ENCODE peak calls at places on chromosomes 3 and 15, in ten cellular contexts. F is HCT116; C is small intestine; N is neuronal stem cell; X is naive thymus-derived CD4-positive, alpha-beta T cell; G is H9; S is gastrocnemius medialis; K is OCI-LY7; B is endodermal cell; Z is PC-3. L is an unnamed sample.

GRCh38 chr15:29671308-29671981 is 150.8 kb downstream of the TJP1 start:
- DNase-seq in N (no peak), K (no peak), Z (peak; percentile 82), X (no peak), C (no peak), S (no peak), F (no peak), B (peak; percentile 40), G (no peak), L (no peak)

GRCh38 chr3:107630779-107631178 is 108.0 kb downstream of the BBX start:
- DNase-seq in Z (no peak), F (no peak), K (no peak), S (no peak), N (no peak), G (no peak), C (no peak), B (no peak), X (no peak), L (no peak)

GRCh38 chr3:98893740-98894139 is 7.8 kb downstream of the DCBLD2 start:
- DNase-seq in G (no peak), Z (no peak), S (no peak), X (no peak), F (no peak), C (no peak), K (no peak), B (peak; percentile 47), N (no peak), L (no peak)

GRCh38 chr3:122356402-122356801 is 26.6 kb downstream of the MIX23 start:
- DNase-seq in S (no peak), Z (peak; percentile 76), F (peak; percentile 34), B (peak; percentile 83), C (peak; percentile 64), K (peak; percentile 11), N (peak; percentile 6), G (peak; percentile 46), X (no peak), L (no peak)

GRCh38 chr15:58539548-58539947 is 107.8 kb downstream of the LIPC start:
- DNase-seq in K (no peak), F (no peak), Z (no peak), S (no peak), B (peak; percentile 22), N (no peak), C (peak; percentile 32), X (no peak), G (no peak), L (no peak)

GRCh38 chr15:58546635-58547627 is 115.1 kb downstream of the LIPC start:
- DNase-seq in K (no peak), B (peak; percentile 45), C (peak; percentile 69), S (peak; percentile 73), Z (peak; percentile 96), F (peak; percentile 76), N (no peak), G (no peak), X (no peak), L (peak; percentile 77)

GRCh38 chr3:185737020-185737419 is 87.8 kb downstream of the IGF2BP2 start:
- DNase-seq in Z (peak; percentile 94), S (no peak), C (no peak), B (no peak), G (no peak), X (no peak), N (no peak), K (no peak), F (no peak), L (no peak)

GRCh38 chr3:44058022-44058867 is 183.4 kb upstream of the TOPAZ1 start:
- DNase-seq in G (no peak), S (no peak), K (peak; percentile 78), B (peak; percentile 72), X (no peak), Z (peak; percentile 67), N (no peak), F (no peak), C (no peak), L (no peak)

GRCh38 chr15:73872370-73872769 is 994 bp upstream of the TBC1D21 start:
- DNase-seq in F (no peak), Z (peak; percentile 7), G (no peak), B (no peak), X (no peak), S (no peak), C (no peak), N (no peak), K (no peak), L (no peak)

GRCh38 chr3:73729969-73730440 is 105.3 kb upstream of the PDZRN3 start:
- DNase-seq in Z (no peak), F (no peak), G (no peak), C (no peak), B (peak; percentile 63), K (no peak), X (no peak), S (peak; percentile 89), N (no peak), L (no peak)

GRCh38 chr3:197793246-197793645 is 2.2 kb downstream of the LRCH3 start:
- DNase-seq in F (no peak), S (no peak), G (no peak), Z (peak; percentile 54), N (no peak), K (no peak), B (no peak), X (no peak), C (peak; percentile 38), L (no peak)

GRCh38 chr15:83929619-83930018 is 275.7 kb downstream of the ADAMTSL3 start:
- DNase-seq in Z (no peak), K (no peak), G (no peak), F (no peak), S (no peak), N (no peak), C (no peak), B (no peak), X (no peak), L (no peak)

GRCh38 chr3:172317984-172318383 is 130.3 kb downstream of the GHSR start:
- DNase-seq in Z (peak; percentile 89), B (no peak), S (no peak), G (no peak), N (no peak), X (no peak), F (peak; percentile 46), C (peak; percentile 59), K (no peak), L (no peak)

GRCh38 chr3:197789309-197789708 is 1.7 kb upstream of the LRCH3 start:
- DNase-seq in S (no peak), B (no peak), C (no peak), Z (peak; percentile 3), K (no peak), N (no peak), F (no peak), G (no peak), X (no peak), L (no peak)

GRCh38 chr3:136513367-136513766 is 238.8 kb downstream of the STAG1 start:
- DNase-seq in S (no peak), K (no peak), X (no peak), B (no peak), N (no peak), C (no peak), Z (no peak), G (no peak), F (no peak), L (no peak)

DNA sequence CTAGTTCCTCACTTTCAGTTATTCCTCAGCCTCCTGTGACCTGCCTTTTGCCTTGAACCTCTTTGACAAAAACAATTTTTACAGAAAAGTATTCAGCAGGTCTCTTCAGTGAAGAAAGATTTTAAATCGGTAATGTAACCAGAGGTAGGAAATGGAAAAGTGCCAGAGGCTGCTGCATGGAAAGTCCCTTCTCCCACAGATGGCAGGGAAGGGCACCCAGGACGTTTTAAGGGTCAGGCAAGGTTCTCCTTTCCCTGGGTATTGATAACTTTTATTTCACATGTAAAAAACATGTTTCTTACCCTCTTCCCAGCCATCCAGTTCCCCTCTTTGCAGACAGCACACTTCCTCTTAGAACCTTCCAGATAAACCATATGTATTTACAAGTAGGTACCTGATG is 185.6 kb downstream of the OR4M2 start:
- DNase-seq in G (no peak), Z (no peak), S (no peak), C (no peak), X (no peak), F (no peak), K (no peak), N (no peak), B (no peak), L (no peak)
- H3K9me3 ChIP-seq in G (peaks cover 91% of the 10 kb centered on the region), Z (peaks cover 21% of the 10 kb centered on the region), S (no peaks in the 10 kb centered on the region), C (no peaks in the 10 kb centered on the region), X (no peaks in the 10 kb centered on the region), F (peaks cover 54% of the 10 kb centered on the region), K (no peaks in the 10 kb centered on the region), N (no peaks in the 10 kb centered on the region), B (peaks cover 96% of the 10 kb centered on the region), L (no peaks in the 10 kb centered on the region)

GRCh38 chr15:95416576-95416975 is 913.9 kb upstream of the NR2F2 start:
- DNase-seq in B (no peak), G (no peak), Z (no peak), K (no peak), N (no peak), X (no peak), C (no peak), F (no peak), S (no peak), L (no peak)
- H3K9me3 ChIP-seq in B (peaks cover 4% of the 10 kb centered on the region), G (no peaks in the 10 kb centered on the region), Z (no peaks in the 10 kb centered on the region), K (no peaks in the 10 kb centered on the region), N (peaks cover 14% of the 10 kb centered on the region), X (no peaks in the 10 kb centered on the region), C (no peaks in the 10 kb centered on the region), F (no peaks in the 10 kb centered on the region), S (no peaks in the 10 kb centered on the region), L (no peaks in the 10 kb centered on the region)

GRCh38 chr3:6172871-6173667 is 687.8 kb upstream of the GRM7 start:
- DNase-seq in C (no peak), S (no peak), B (no peak), K (no peak), G (no peak), X (no peak), Z (no peak), N (no peak), F (no peak), L (no peak)
- H3K9me3 ChIP-seq in C (no peaks in the 10 kb centered on the region), S (no peaks in the 10 kb centered on the region), B (no peaks in the 10 kb centered on the region), K (no peaks in the 10 kb centered on the region), G (no peaks in the 10 kb centered on the region), X (no peaks in the 10 kb centered on the region), Z (no peaks in the 10 kb centered on the region), N (no peaks in the 10 kb centered on the region), F (no peaks in the 10 kb centered on the region), L (no peaks in the 10 kb centered on the region)

GRCh38 chr3:177735441-177735840 is 538.2 kb upstream of the TBL1XR1 start:
- DNase-seq in Z (no peak), F (no peak), B (no peak), G (no peak), C (no peak), K (no peak), N (no peak), S (no peak), X (no peak), L (no peak)
- H3K9me3 ChIP-seq in Z (no peaks in the 10 kb centered on the region), F (no peaks in the 10 kb centered on the region), B (no peaks in the 10 kb centered on the region), G (no peaks in the 10 kb centered on the region), C (no peaks in the 10 kb centered on the region), K (no peaks in the 10 kb centered on the region), N (no peaks in the 10 kb centered on the region), S (no peaks in the 10 kb centered on the region), X (no peaks in the 10 kb centered on the region), L (no peaks in the 10 kb centered on the region)

GRCh38 chr3:622314-622713 is 425.8 kb downstream of the CHL1 start:
- DNase-seq in G (no peak), S (no peak), N (no peak), K (no peak), C (no peak), B (no peak), F (no peak), X (no peak), Z (no peak), L (no peak)

GRCh38 chr3:621714-622113 is 425.2 kb downstream of the CHL1 start:
- DNase-seq in C (no peak), N (no peak), K (no peak), F (no peak), G (no peak), X (no peak), B (no peak), S (no peak), Z (no peak), L (no peak)

GRCh38 chr3:623914-624545 is 427.5 kb downstream of the CHL1 start:
- DNase-seq in K (no peak), B (no peak), N (no peak), X (no peak), F (no peak), C (no peak), G (no peak), S (no peak), Z (no peak), L (no peak)
- H3K9me3 ChIP-seq in K (no peaks in the 10 kb centered on the region), B (peaks cover 70% of the 10 kb centered on the region), N (no peaks in the 10 kb centered on the region), X (no peaks in the 10 kb centered on the region), F (peaks cover 23% of the 10 kb centered on the region), C (no peaks in the 10 kb centered on the region), G (no peaks in the 10 kb centered on the region), S (no peaks in the 10 kb centered on the region), Z (peaks cover 16% of the 10 kb centered on the region), L (no peaks in the 10 kb centered on the region)

L was measured in right atrium auricular region.